ENCODE peak calls at places on chromosomes 13 and 19, in seven cellular contexts. T is endothelial cell of umbilical vein; I is activated CD4-positive, alpha-beta T cell treated with anti-CD3 and anti-CD28 coated beads for 1 hour; Y is T-cell; B is GF-D8; X is EL; N is activated naive CD8-positive, alpha-beta T cell treated with anti-CD3 and anti-CD28 coated beads, Interleukin-2, amount 50 U/mL, for 24 hours. G is an unnamed sample.

GRCh38 chr19:55160128-55160985 is 2.8 kb upstream of the TNNI3 start:
- DNase-seq in T (peak), N (peak), I (peak), X (peak), Y (peak), B (peak), G (peak)

GRCh38 chr13:50989476-50989875 is 79.9 kb downstream of the RNASEH2B start:
- DNase-seq in X (no peak), I (no peak), Y (no peak), T (peak), B (no peak), N (no peak), G (no peak)

GRCh38 chr19:3250675-3251074 is 26.2 kb downstream of the CELF5 start:
- DNase-seq in B (no peak), Y (peak), T (no peak), I (peak), X (no peak), N (peak), G (peak)

GRCh38 chr13:23554000-23554399 is 16.2 kb upstream of the TNFRSF19 start:
- DNase-seq in I (no peak), N (no peak), X (peak), B (no peak), T (no peak), Y (no peak), G (no peak)

GRCh38 chr19:16654621-16655020 is 5.3 kb downstream of the SMIM7 start:
- DNase-seq in Y (no peak), I (no peak), X (no peak), N (no peak), B (no peak), T (no peak), G (no peak)

GRCh38 chr19:14762111-14762510 is 16.2 kb downstream of the ADGRE2 start:
- DNase-seq in N (no peak), T (no peak), Y (no peak), B (no peak), X (no peak), I (no peak), G (no peak)

GRCh38 chr13:29589234-29589633 is 6.3 kb downstream of the SLC7A1 start:
- DNase-seq in T (no peak), B (no peak), I (no peak), N (no peak), Y (no peak), X (peak), G (no peak)

GRCh38 chr13:27573265-27573664 is 47.1 kb downstream of the LNX2 start:
- DNase-seq in I (no peak), N (no peak), X (peak), B (no peak), Y (no peak), T (peak), G (peak)

GRCh38 chr13:75186384-75186783 is 295.6 kb downstream of the TBC1D4 start:
- DNase-seq in Y (no peak), X (no peak), N (no peak), I (no peak), B (no peak), T (peak), G (no peak)

GRCh38 chr13:42258747-42259146 is 13.2 kb upstream of the AKAP11 start:
- DNase-seq in X (no peak), B (no peak), N (no peak), T (no peak), I (no peak), Y (no peak), G (no peak)

GRCh38 chr19:28615966-28616365 is 597.0 kb downstream of the UQCRFS1 start:
- DNase-seq in B (no peak), X (no peak), N (no peak), I (no peak), Y (no peak), T (no peak), G (peak)

G was measured in osteoblast.